ENCODE peak calls at places on chromosomes 16 and 17, in nine cellular contexts. One of them, this sample, is unnamed.

GRCh38 chr16:54194008-54194731 is 92.4 kb downstream of the IRX3 start:
- DNase-seq in stomach: peak; percentile 58
- DNase-seq in iPS DF 6.9: peak; percentile 18
- DNase-seq in H9: peak; percentile 49
- DNase-seq in CD8-positive, alpha-beta T cell: no peak
- DNase-seq in lung: peak; percentile 72
- DNase-seq in neural progenitor cell: peak; percentile 55
- DNase-seq in Caco-2: no peak
- DNase-seq in PC-3: no peak
- DNase-seq in this sample: no peak

GRCh38 chr17:49193513-49194296 is 16.7 kb downstream of the GNGT2 start:
- DNase-seq in iPS DF 6.9: no peak
- DNase-seq in stomach: peak; percentile 43
- DNase-seq in lung: peak; percentile 42
- DNase-seq in H9: peak; percentile 79
- DNase-seq in neural progenitor cell: peak; percentile 64
- DNase-seq in PC-3: peak; percentile 74
- DNase-seq in Caco-2: peak; percentile 79
- DNase-seq in CD8-positive, alpha-beta T cell: no peak
- DNase-seq in this sample: no peak

GRCh38 chr16:84117482-84117843 is 721 bp upstream of the MBTPS1 start:
- DNase-seq in neural progenitor cell: peak; percentile 58
- DNase-seq in lung: no peak
- DNase-seq in PC-3: peak; percentile 7
- DNase-seq in CD8-positive, alpha-beta T cell: peak; percentile 2
- DNase-seq in Caco-2: no peak
- DNase-seq in iPS DF 6.9: no peak
- DNase-seq in H9: no peak
- DNase-seq in stomach: no peak
- DNase-seq in this sample: no peak

GRCh38 chr17:57662644-57663308 is 82.3 kb downstream of the CCDC182 start:
- DNase-seq in lung: peak; percentile 94
- DNase-seq in neural progenitor cell: peak; percentile 97
- DNase-seq in stomach: peak; percentile 92
- DNase-seq in iPS DF 6.9: peak; percentile 76
- DNase-seq in PC-3: peak; percentile 100
- DNase-seq in CD8-positive, alpha-beta T cell: no peak
- DNase-seq in Caco-2: peak; percentile 88
- DNase-seq in H9: peak; percentile 100
- DNase-seq in this sample: peak; percentile 46

GRCh38 chr17:4256952-4257351 is 6.8 kb downstream of the ANKFY1 start:
- DNase-seq in H9: no peak
- DNase-seq in CD8-positive, alpha-beta T cell: no peak
- DNase-seq in PC-3: peak; percentile 28
- DNase-seq in iPS DF 6.9: no peak
- DNase-seq in lung: no peak
- DNase-seq in neural progenitor cell: no peak
- DNase-seq in Caco-2: no peak
- DNase-seq in stomach: no peak
- DNase-seq in this sample: no peak

GRCh38 chr17:57549996-57550395 is 195.1 kb downstream of the CCDC182 start:
- DNase-seq in H9: no peak
- DNase-seq in stomach: no peak
- DNase-seq in Caco-2: no peak
- DNase-seq in lung: no peak
- DNase-seq in CD8-positive, alpha-beta T cell: no peak
- DNase-seq in neural progenitor cell: peak; percentile 75
- DNase-seq in PC-3: no peak
- DNase-seq in iPS DF 6.9: no peak
- DNase-seq in this sample: no peak

GRCh38 chr16:55012793-55013192 is 82.1 kb downstream of the IRX5 start:
- DNase-seq in CD8-positive, alpha-beta T cell: no peak
- DNase-seq in neural progenitor cell: no peak
- DNase-seq in PC-3: no peak
- DNase-seq in lung: no peak
- DNase-seq in iPS DF 6.9: no peak
- DNase-seq in Caco-2: no peak
- DNase-seq in H9: no peak
- DNase-seq in stomach: no peak
- DNase-seq in this sample: no peak

GRCh38 chr17:50111687-50112655 is 16.8 kb downstream of the PDK2 start:
- DNase-seq in stomach: peak; percentile 46
- DNase-seq in CD8-positive, alpha-beta T cell: no peak
- DNase-seq in PC-3: no peak
- DNase-seq in Caco-2: peak; percentile 77
- DNase-seq in H9: peak; percentile 49
- DNase-seq in neural progenitor cell: peak; percentile 64
- DNase-seq in lung: no peak
- DNase-seq in iPS DF 6.9: no peak
- DNase-seq in this sample: no peak

GRCh38 chr16:75475420-75475847 is 10.9 kb upstream of the TMEM170A start:
- DNase-seq in stomach: no peak
- DNase-seq in CD8-positive, alpha-beta T cell: no peak
- DNase-seq in PC-3: no peak
- DNase-seq in lung: no peak
- DNase-seq in iPS DF 6.9: no peak
- DNase-seq in neural progenitor cell: no peak
- DNase-seq in Caco-2: no peak
- DNase-seq in H9: no peak
- DNase-seq in this sample: no peak

GRCh38 chr17:36937961-36938565 is 788 bp downstream of the LHX1 start:
- DNase-seq in H9: peak; percentile 81
- DNase-seq in Caco-2: no peak
- DNase-seq in iPS DF 6.9: no peak
- DNase-seq in neural progenitor cell: peak; percentile 76
- DNase-seq in lung: no peak
- DNase-seq in PC-3: no peak
- DNase-seq in stomach: no peak
- DNase-seq in CD8-positive, alpha-beta T cell: no peak
- DNase-seq in this sample: no peak

GRCh38 chr17:43588664-43589435 is 42.7 kb upstream of the ETV4 start:
- DNase-seq in H9: no peak
- DNase-seq in stomach: no peak
- DNase-seq in lung: no peak
- DNase-seq in PC-3: no peak
- DNase-seq in CD8-positive, alpha-beta T cell: no peak
- DNase-seq in neural progenitor cell: no peak
- DNase-seq in iPS DF 6.9: no peak
- DNase-seq in Caco-2: peak; percentile 56
- DNase-seq in this sample: no peak

GRCh38 chr16:9302102-9302501 is 210.7 kb downstream of the HAPSTR1 start:
- DNase-seq in PC-3: no peak
- DNase-seq in stomach: no peak
- DNase-seq in iPS DF 6.9: no peak
- DNase-seq in lung: no peak
- DNase-seq in CD8-positive, alpha-beta T cell: no peak
- DNase-seq in H9: no peak
- DNase-seq in neural progenitor cell: no peak
- DNase-seq in Caco-2: no peak
- DNase-seq in this sample: no peak

GRCh38 chr16:88442811-88443576 is 10.1 kb upstream of the ZFPM1 start:
- DNase-seq in lung: peak; percentile 79
- DNase-seq in CD8-positive, alpha-beta T cell: peak; percentile 72
- DNase-seq in H9: peak; percentile 85
- DNase-seq in PC-3: peak; percentile 81
- DNase-seq in iPS DF 6.9: peak; percentile 63
- DNase-seq in stomach: peak; percentile 83
- DNase-seq in Caco-2: peak; percentile 83
- DNase-seq in neural progenitor cell: peak; percentile 86
- DNase-seq in this sample: peak; percentile 70

GRCh38 chr17:19401321-19402010 is 9.6 kb upstream of the RNF112 start:
- DNase-seq in CD8-positive, alpha-beta T cell: no peak
- DNase-seq in iPS DF 6.9: no peak
- DNase-seq in PC-3: no peak
- DNase-seq in stomach: no peak
- DNase-seq in H9: no peak
- DNase-seq in lung: no peak
- DNase-seq in neural progenitor cell: no peak
- DNase-seq in Caco-2: no peak
- DNase-seq in this sample: no peak

GRCh38 chr17:19398301-19399181 is 11.6 kb upstream of the MFAP4 start:
- DNase-seq in H9: no peak
- DNase-seq in iPS DF 6.9: no peak
- DNase-seq in stomach: peak; percentile 54
- DNase-seq in PC-3: peak; percentile 79
- DNase-seq in CD8-positive, alpha-beta T cell: no peak
- DNase-seq in Caco-2: no peak
- DNase-seq in lung: peak; percentile 71
- DNase-seq in neural progenitor cell: no peak
- DNase-seq in this sample: no peak

GRCh38 chr17:19397556-19398041 is 10.6 kb upstream of the MFAP4 start:
- DNase-seq in H9: peak; percentile 85
- DNase-seq in PC-3: no peak
- DNase-seq in Caco-2: no peak
- DNase-seq in lung: no peak
- DNase-seq in stomach: no peak
- DNase-seq in iPS DF 6.9: no peak
- DNase-seq in neural progenitor cell: peak; percentile 28
- DNase-seq in CD8-positive, alpha-beta T cell: no peak
- DNase-seq in this sample: no peak

GRCh38 chr17:19403021-19403420 is 8.0 kb upstream of the RNF112 start:
- DNase-seq in H9: no peak
- DNase-seq in neural progenitor cell: no peak
- DNase-seq in iPS DF 6.9: no peak
- DNase-seq in PC-3: no peak
- DNase-seq in stomach: no peak
- DNase-seq in CD8-positive, alpha-beta T cell: no peak
- DNase-seq in Caco-2: no peak
- DNase-seq in lung: no peak
- DNase-seq in this sample: no peak

DNA sequence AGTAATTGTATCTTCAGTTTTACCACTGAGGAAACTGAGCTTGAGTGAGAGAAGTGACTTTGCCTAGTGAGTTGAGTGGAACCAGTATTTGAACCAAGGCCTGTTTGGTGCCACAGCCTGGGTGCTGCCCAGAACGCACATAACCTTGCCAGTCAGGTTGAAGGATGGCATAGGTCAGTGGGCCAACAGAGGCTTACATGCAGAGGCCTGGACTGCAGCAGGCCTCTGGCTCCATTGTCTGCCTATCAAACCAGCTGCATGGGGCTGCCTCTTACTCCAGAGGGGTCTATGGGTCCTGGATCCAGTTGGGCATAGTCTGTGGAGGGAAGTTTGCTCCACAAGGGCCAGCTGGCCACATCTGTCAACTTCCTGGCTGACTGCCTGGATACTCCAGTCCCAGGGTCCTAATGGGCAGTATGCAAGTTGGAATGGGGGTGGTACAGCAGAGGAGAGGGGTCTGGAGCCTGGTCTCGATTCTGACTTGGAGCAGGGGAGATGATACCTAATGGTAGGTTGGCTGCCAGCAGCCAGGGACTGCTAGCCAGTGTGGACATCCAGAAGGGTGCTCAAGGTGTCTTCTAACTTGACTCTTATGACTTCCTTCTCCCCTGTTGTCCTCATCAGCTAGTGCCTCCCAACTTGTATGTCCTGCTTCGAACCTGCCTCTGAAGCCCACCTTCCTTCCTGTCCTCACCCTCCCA is 11.1 kb upstream of the RNF112 start:
- DNase-seq in neural progenitor cell: no peak
- DNase-seq in lung: no peak
- DNase-seq in PC-3: no peak
- DNase-seq in Caco-2: no peak
- DNase-seq in H9: no peak
- DNase-seq in stomach: no peak
- DNase-seq in iPS DF 6.9: no peak
- DNase-seq in CD8-positive, alpha-beta T cell: no peak
- DNase-seq in this sample: no peak
- H3K9me3 ChIP-seq in neural progenitor cell: no peaks in the 10 kb centered on the region
- H3K9me3 ChIP-seq in lung: peaks cover 3% of the 10 kb centered on the region
- H3K9me3 ChIP-seq in PC-3: no peaks in the 10 kb centered on the region
- H3K9me3 ChIP-seq in Caco-2: no peaks in the 10 kb centered on the region
- H3K9me3 ChIP-seq in H9: no peaks in the 10 kb centered on the region
- H3K9me3 ChIP-seq in stomach: no peaks in the 10 kb centered on the region
- H3K9me3 ChIP-seq in iPS DF 6.9: no peaks in the 10 kb centered on the region
- H3K9me3 ChIP-seq in CD8-positive, alpha-beta T cell: no peaks in the 10 kb centered on the region
- H3K9me3 ChIP-seq in this sample: no peaks in the 10 kb centered on the region

DNA sequence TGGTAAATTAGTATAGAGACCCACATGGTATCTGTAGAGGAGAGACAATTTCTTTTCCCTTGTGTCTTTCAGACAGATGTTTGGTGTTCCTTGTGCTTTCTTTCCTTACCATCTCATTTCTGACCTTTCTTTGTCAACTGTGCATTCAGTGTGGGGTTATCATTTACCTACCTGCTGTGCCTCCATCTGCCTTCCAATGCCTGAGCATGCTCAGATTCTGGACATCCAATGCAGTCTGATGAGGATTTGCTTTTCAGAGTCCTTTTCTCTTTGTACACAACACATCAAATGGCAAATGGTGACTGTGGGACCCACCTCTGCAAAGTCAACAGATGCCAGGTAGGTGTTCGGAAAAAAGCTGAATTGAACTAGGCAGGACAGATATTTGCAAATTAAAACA is 364.8 kb downstream of the CA10 start:
- DNase-seq in H9: no peak
- DNase-seq in iPS DF 6.9: no peak
- DNase-seq in stomach: no peak
- DNase-seq in Caco-2: no peak
- DNase-seq in CD8-positive, alpha-beta T cell: no peak
- DNase-seq in neural progenitor cell: no peak
- DNase-seq in lung: no peak
- DNase-seq in PC-3: no peak
- DNase-seq in this sample: no peak
- H3K9me3 ChIP-seq in H9: no peaks in the 10 kb centered on the region
- H3K9me3 ChIP-seq in iPS DF 6.9: no peaks in the 10 kb centered on the region
- H3K9me3 ChIP-seq in stomach: no peaks in the 10 kb centered on the region
- H3K9me3 ChIP-seq in Caco-2: no peaks in the 10 kb centered on the region
- H3K9me3 ChIP-seq in CD8-positive, alpha-beta T cell: no peaks in the 10 kb centered on the region
- H3K9me3 ChIP-seq in neural progenitor cell: no peaks in the 10 kb centered on the region
- H3K9me3 ChIP-seq in lung: peaks cover 3% of the 10 kb centered on the region
- H3K9me3 ChIP-seq in PC-3: no peaks in the 10 kb centered on the region
- H3K9me3 ChIP-seq in this sample: no peaks in the 10 kb centered on the region

GRCh38 chr16:25419681-25420080 is 162.0 kb upstream of the ZKSCAN2 start:
- DNase-seq in PC-3: no peak
- DNase-seq in iPS DF 6.9: no peak
- DNase-seq in Caco-2: no peak
- DNase-seq in lung: no peak
- DNase-seq in stomach: no peak
- DNase-seq in neural progenitor cell: no peak
- DNase-seq in H9: no peak
- DNase-seq in CD8-positive, alpha-beta T cell: no peak
- DNase-seq in this sample: no peak
- H3K9me3 ChIP-seq in PC-3: no peaks in the 10 kb centered on the region
- H3K9me3 ChIP-seq in iPS DF 6.9: no peaks in the 10 kb centered on the region
- H3K9me3 ChIP-seq in Caco-2: no peaks in the 10 kb centered on the region
- H3K9me3 ChIP-seq in lung: no peaks in the 10 kb centered on the region
- H3K9me3 ChIP-seq in stomach: no peaks in the 10 kb centered on the region
- H3K9me3 ChIP-seq in neural progenitor cell: no peaks in the 10 kb centered on the region
- H3K9me3 ChIP-seq in H9: no peaks in the 10 kb centered on the region
- H3K9me3 ChIP-seq in CD8-positive, alpha-beta T cell: no peaks in the 10 kb centered on the region
- H3K9me3 ChIP-seq in this sample: no peaks in the 10 kb centered on the region

DNA sequence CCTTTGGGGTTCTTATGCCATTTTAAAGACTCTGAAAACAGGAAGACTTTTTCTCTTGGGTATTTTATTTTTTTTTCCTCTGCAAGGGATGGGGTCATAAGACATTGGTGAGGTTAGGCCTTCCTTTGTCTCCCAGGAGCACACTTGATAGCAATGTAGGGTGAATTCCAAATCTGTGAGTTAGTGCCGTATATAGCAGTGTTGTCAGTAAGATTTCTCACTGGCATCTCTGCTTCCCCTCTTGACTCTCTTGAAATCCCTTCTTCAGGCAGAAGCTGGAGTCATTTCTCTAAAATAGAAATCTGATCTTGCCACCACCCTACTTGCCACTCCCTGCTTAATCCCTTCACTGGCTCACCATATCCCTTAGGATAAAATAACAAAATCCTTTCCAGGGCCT is 529.7 kb downstream of the WWOX start:
- DNase-seq in neural progenitor cell: no peak
- DNase-seq in lung: no peak
- DNase-seq in H9: no peak
- DNase-seq in PC-3: no peak
- DNase-seq in Caco-2: no peak
- DNase-seq in iPS DF 6.9: no peak
- DNase-seq in stomach: no peak
- DNase-seq in CD8-positive, alpha-beta T cell: no peak
- DNase-seq in this sample: no peak
- H3K9me3 ChIP-seq in neural progenitor cell: peaks cover 8% of the 10 kb centered on the region
- H3K9me3 ChIP-seq in lung: peaks cover 3% of the 10 kb centered on the region
- H3K9me3 ChIP-seq in H9: peaks cover 10% of the 10 kb centered on the region
- H3K9me3 ChIP-seq in PC-3: no peaks in the 10 kb centered on the region
- H3K9me3 ChIP-seq in Caco-2: peaks cover 11% of the 10 kb centered on the region
- H3K9me3 ChIP-seq in iPS DF 6.9: no peaks in the 10 kb centered on the region
- H3K9me3 ChIP-seq in stomach: peaks cover 8% of the 10 kb centered on the region
- H3K9me3 ChIP-seq in CD8-positive, alpha-beta T cell: peaks cover 6% of the 10 kb centered on the region
- H3K9me3 ChIP-seq in this sample: peaks cover 3% of the 10 kb centered on the region